ENCODE peak calls at places on chromosomes 4 and X, in five cellular contexts. F is H9, J is uterus, L is fibroblast of villous mesenchyme, A is fibroblast of mammary gland. B is an unnamed sample.

GRCh38 chr4:77187231-77187630 is 30.2 kb downstream of the CCNG2 start:
- DNase-seq in F (no peak), J (no peak), L (no peak), A (no peak), B (no peak)

GRCh38 chr4:22235798-22236197 is 280.1 kb downstream of the ADGRA3 start:
- DNase-seq in F (no peak), J (no peak), L (no peak), A (no peak), B (no peak)

GRCh38 chr4:55038176-55038890 is 87.1 kb downstream of the KDR start:
- DNase-seq in F (no peak), J (peak), L (peak), A (peak), B (peak)

GRCh38 chr4:146076081-146076480 is 99.4 kb upstream of the LSM6 start:
- DNase-seq in F (no peak), J (no peak), L (no peak), A (no peak), B (no peak)

GRCh38 chrX:8987672-8988250 is 46.2 kb downstream of the FAM9B start:
- DNase-seq in F (no peak), J (no peak), L (no peak), A (no peak), B (no peak)

GRCh38 chrX:40478457-40479065 is 102.2 kb upstream of the ATP6AP2 start:
- DNase-seq in F (no peak), J (no peak), L (no peak), A (no peak), B (no peak)

GRCh38 chr4:123878976-123879375 is 482.4 kb downstream of the SPRY1 start:
- DNase-seq in F (no peak), J (no peak), L (no peak), A (no peak), B (no peak)

GRCh38 chrX:109294097-109294815 is 187.6 kb downstream of the GUCY2F start:
- DNase-seq in F (no peak), J (no peak), L (peak), A (peak), B (peak)

GRCh38 chrX:103211012-103211715 is 3.7 kb upstream of the BEX4 start:
- DNase-seq in F (peak), J (peak), L (peak), A (peak), B (peak)

GRCh38 chr4:15690020-15690809 is 8.6 kb downstream of the FAM200B start:
- DNase-seq in F (no peak), J (no peak), L (peak), A (peak), B (peak)

GRCh38 chr4:62301500-62301899 is 1101.4 kb downstream of the ADGRL3 start:
- DNase-seq in F (no peak), J (no peak), L (no peak), A (no peak), B (no peak)

GRCh38 chrX:49192722-49193328 is 6.7 kb upstream of the PRICKLE3 start:
- DNase-seq in F (peak), J (no peak), L (no peak), A (peak), B (no peak)

GRCh38 chrX:20059467-20060128 is 57.1 kb downstream of the MAP7D2 start:
- DNase-seq in F (no peak), J (no peak), L (peak), A (no peak), B (no peak)

GRCh38 chrX:27775984-27776383 is 31.8 kb upstream of the MAGEB10 start:
- DNase-seq in F (no peak), J (no peak), L (no peak), A (no peak), B (no peak)

GRCh38 chr4:127575888-127576287 is 56.9 kb upstream of the INTU start:
- DNase-seq in F (no peak), J (no peak), L (no peak), A (no peak), B (no peak)

GRCh38 chr4:138689593-138689992 is 326.0 kb upstream of the NOCT start:
- DNase-seq in F (no peak), J (no peak), L (no peak), A (no peak), B (no peak)

GRCh38 chr4:110850461-110851447 is 227.9 kb upstream of the PITX2 start:
- DNase-seq in F (peak), J (no peak), L (no peak), A (no peak), B (no peak)

GRCh38 chrX:101417981-101418841 is 10.2 kb downstream of the HNRNPH2 start:
- DNase-seq in F (peak), J (peak), L (peak), A (no peak), B (peak)

GRCh38 chr4:70709551-70710080 is 12.1 kb upstream of the RUFY3 start:
- DNase-seq in F (no peak), J (no peak), L (no peak), A (no peak), B (peak)

GRCh38 chr4:156901871-156902270 is 69.7 kb downstream of the PDGFC start:
- DNase-seq in F (no peak), J (no peak), L (peak), A (peak), B (no peak)

GRCh38 chr4:55183926-55184599 is 58.7 kb upstream of the KDR start:
- DNase-seq in F (peak), J (peak), L (peak), A (peak), B (peak)

GRCh38 chr4:132275583-132276121 is 873.4 kb upstream of the PCDH10 start:
- DNase-seq in F (no peak), J (no peak), L (no peak), A (no peak), B (no peak)

GRCh38 chr4:1981251-1982055 is 27.3 kb downstream of the NELFA start:
- DNase-seq in F (peak), J (no peak), L (no peak), A (peak), B (no peak)

DNA sequence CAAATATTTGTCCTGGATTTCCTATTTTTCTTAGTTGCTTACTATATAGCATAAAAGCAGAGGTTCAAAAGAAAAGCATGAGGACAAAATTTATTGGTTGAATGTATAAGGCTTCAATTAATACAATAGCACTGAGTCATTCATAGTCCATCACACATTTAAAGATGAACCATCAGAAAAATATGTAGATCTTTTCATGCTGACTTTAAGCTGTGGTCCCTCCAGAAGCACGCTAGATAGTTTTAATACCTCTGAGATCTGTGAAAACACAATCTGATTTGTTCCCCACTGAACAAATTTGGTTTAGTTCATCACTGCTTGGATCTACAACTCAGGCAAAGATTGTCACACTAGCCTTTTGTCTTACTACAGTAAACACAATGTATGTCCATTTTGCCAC is 377.2 kb upstream of the ANXA10 start:
- DNase-seq in F (no peak), J (no peak), L (no peak), A (no peak), B (peak)
- TF ChIP-seq CTCF in F (no peak), J (no peak), L (no peak), A (no peak), B (no peak)

GRCh38 chr4:17911608-17912007 is 100.8 kb downstream of the NCAPG start:
- DNase-seq in F (no peak), J (no peak), L (no peak), A (no peak), B (no peak)
- TF ChIP-seq CTCF in F (no peak), J (no peak), L (no peak), A (no peak), B (no peak)

GRCh38 chrX:24024819-24025740 is 1.9 kb downstream of the KLHL15 start:
- DNase-seq in F (peak), J (peak), L (peak), A (peak), B (peak)
- TF ChIP-seq CTCF in F (no peak), J (peak), L (no peak), A (no peak), B (no peak)

DNA sequence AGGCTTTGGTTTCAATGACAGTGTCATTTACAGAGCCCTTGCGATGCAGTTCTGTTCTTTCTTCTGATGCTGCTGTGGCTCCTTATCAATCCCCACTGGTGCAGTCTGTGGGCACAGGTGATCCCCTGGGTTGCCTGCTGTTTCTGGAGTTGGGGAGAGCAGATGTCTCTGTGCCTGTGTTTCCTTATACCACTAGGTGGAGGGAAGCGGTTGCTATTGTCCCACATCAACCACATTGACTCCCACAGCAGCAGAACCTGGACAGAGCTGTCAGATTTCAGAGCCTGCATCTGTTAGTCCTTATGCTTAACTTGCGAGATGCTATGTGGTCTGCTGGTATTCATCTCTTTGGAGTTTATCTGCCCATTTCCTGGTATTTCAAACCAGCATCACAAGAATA is 57.7 kb downstream of the NEIL3 start:
- DNase-seq in F (peak), J (no peak), L (no peak), A (peak), B (peak)
- TF ChIP-seq CTCF in F (peak), J (no peak), L (peak), A (peak), B (peak)

DNA sequence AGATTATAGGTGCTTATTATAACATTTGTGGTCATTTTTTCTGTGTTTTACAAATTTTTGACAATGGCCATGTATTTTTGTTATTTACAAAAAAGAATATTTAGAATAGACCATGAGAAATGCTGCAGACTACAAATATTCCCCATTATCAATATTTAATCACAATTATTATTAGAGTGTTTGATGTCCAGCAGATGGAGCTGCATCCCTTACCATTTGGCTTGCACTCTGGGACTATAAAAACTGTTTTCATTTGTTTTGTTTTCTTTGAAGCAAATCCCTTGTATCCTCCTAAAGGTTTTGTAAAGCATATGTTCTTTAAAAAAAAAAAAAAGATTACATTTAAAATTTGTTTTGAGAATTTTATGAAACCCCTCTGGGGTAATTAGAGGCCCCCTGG is 85.6 kb upstream of the CXorf66 start:
- DNase-seq in F (no peak), J (no peak), L (peak), A (peak), B (no peak)
- TF ChIP-seq CTCF in F (peak), J (no peak), L (peak), A (peak), B (peak)

DNA sequence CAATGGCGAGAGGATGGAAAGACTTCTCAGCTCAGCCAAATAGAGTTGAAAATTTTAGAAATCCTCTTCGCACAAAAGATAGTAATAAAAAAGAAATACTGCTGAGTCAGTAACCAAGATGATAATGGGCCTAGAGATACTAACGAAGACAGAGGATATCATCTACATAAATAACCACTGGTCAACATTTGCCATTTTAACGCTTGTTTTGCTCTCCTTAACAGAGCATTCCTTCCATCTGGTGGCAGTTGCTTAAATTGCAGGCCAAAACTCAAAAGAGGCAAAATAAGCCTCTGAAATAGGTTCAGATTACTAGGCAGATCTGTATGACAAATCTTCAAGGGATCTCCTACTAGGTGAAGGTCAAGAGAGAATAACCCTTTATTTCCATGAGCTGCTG is 51.7 kb upstream of the MCF2 start:
- DNase-seq in F (no peak), J (no peak), L (peak), A (peak), B (no peak)
- TF ChIP-seq CTCF in F (peak), J (peak), L (peak), A (peak), B (peak)

B was measured in astrocyte.